ENCODE peak calls at places on chromosome 16, in four cellular contexts. One of them, this sample, is unnamed.

GRCh38 chr16:75621170-75621477 is 2.0 kb downstream of the ADAT1 start:
- DNase-seq in stimulated activated CD4-positive, alpha-beta T cell treated with anti-CD3 and anti-CD28 coated beads, Interleukin-2, amount 100 ng/mL, for 24 hours: no peak
- DNase-seq in activated CD4-positive, CD25-positive, alpha-beta regulatory T cell: no peak
- DNase-seq in right atrium auricular region: no peak
- DNase-seq in this sample: no peak

GRCh38 chr16:28140788-28141618 is 70.8 kb downstream of the XPO6 start:
- DNase-seq in activated CD4-positive, CD25-positive, alpha-beta regulatory T cell: peak; percentile 35
- DNase-seq in stimulated activated CD4-positive, alpha-beta T cell treated with anti-CD3 and anti-CD28 coated beads, Interleukin-2, amount 100 ng/mL, for 24 hours: peak; percentile 41
- DNase-seq in right atrium auricular region: no peak
- DNase-seq in this sample: no peak

GRCh38 chr16:12067714-12068401 is 91.3 kb downstream of the SNX29 start:
- DNase-seq in activated CD4-positive, CD25-positive, alpha-beta regulatory T cell: no peak
- DNase-seq in stimulated activated CD4-positive, alpha-beta T cell treated with anti-CD3 and anti-CD28 coated beads, Interleukin-2, amount 100 ng/mL, for 24 hours: no peak
- DNase-seq in right atrium auricular region: peak; percentile 78
- DNase-seq in this sample: peak; percentile 58

GRCh38 chr16:20611975-20612471 is 35.9 kb upstream of the ACSM2B start:
- DNase-seq in stimulated activated CD4-positive, alpha-beta T cell treated with anti-CD3 and anti-CD28 coated beads, Interleukin-2, amount 100 ng/mL, for 24 hours: no peak
- DNase-seq in right atrium auricular region: peak; percentile 81
- DNase-seq in activated CD4-positive, CD25-positive, alpha-beta regulatory T cell: no peak
- DNase-seq in this sample: no peak

GRCh38 chr16:12291989-12292759 is 315.6 kb downstream of the SNX29 start:
- DNase-seq in right atrium auricular region: no peak
- DNase-seq in stimulated activated CD4-positive, alpha-beta T cell treated with anti-CD3 and anti-CD28 coated beads, Interleukin-2, amount 100 ng/mL, for 24 hours: no peak
- DNase-seq in activated CD4-positive, CD25-positive, alpha-beta regulatory T cell: no peak
- DNase-seq in this sample: no peak

GRCh38 chr16:918741-919657 is 51.8 kb downstream of the LMF1 start:
- DNase-seq in activated CD4-positive, CD25-positive, alpha-beta regulatory T cell: no peak
- DNase-seq in stimulated activated CD4-positive, alpha-beta T cell treated with anti-CD3 and anti-CD28 coated beads, Interleukin-2, amount 100 ng/mL, for 24 hours: no peak
- DNase-seq in right atrium auricular region: no peak
- DNase-seq in this sample: no peak

GRCh38 chr16:67736858-67737257 is 17.7 kb upstream of the GFOD2 start:
- DNase-seq in stimulated activated CD4-positive, alpha-beta T cell treated with anti-CD3 and anti-CD28 coated beads, Interleukin-2, amount 100 ng/mL, for 24 hours: no peak
- DNase-seq in right atrium auricular region: no peak
- DNase-seq in activated CD4-positive, CD25-positive, alpha-beta regulatory T cell: no peak
- DNase-seq in this sample: no peak

GRCh38 chr16:74271879-74272278 is 24.7 kb upstream of the PSMD7 start:
- DNase-seq in stimulated activated CD4-positive, alpha-beta T cell treated with anti-CD3 and anti-CD28 coated beads, Interleukin-2, amount 100 ng/mL, for 24 hours: no peak
- DNase-seq in activated CD4-positive, CD25-positive, alpha-beta regulatory T cell: no peak
- DNase-seq in right atrium auricular region: no peak
- DNase-seq in this sample: no peak

GRCh38 chr16:30927789-30928378 is 4.5 kb downstream of the FBXL19 start:
- DNase-seq in activated CD4-positive, CD25-positive, alpha-beta regulatory T cell: no peak
- DNase-seq in right atrium auricular region: no peak
- DNase-seq in stimulated activated CD4-positive, alpha-beta T cell treated with anti-CD3 and anti-CD28 coated beads, Interleukin-2, amount 100 ng/mL, for 24 hours: peak; percentile 56
- DNase-seq in this sample: peak; percentile 44

GRCh38 chr16:28943281-28943680 is 7.5 kb upstream of the NFATC2IP start:
- DNase-seq in activated CD4-positive, CD25-positive, alpha-beta regulatory T cell: no peak
- DNase-seq in stimulated activated CD4-positive, alpha-beta T cell treated with anti-CD3 and anti-CD28 coated beads, Interleukin-2, amount 100 ng/mL, for 24 hours: no peak
- DNase-seq in right atrium auricular region: no peak
- DNase-seq in this sample: no peak

GRCh38 chr16:49003992-49004391 is 277.6 kb downstream of the CBLN1 start:
- DNase-seq in right atrium auricular region: no peak
- DNase-seq in activated CD4-positive, CD25-positive, alpha-beta regulatory T cell: no peak
- DNase-seq in stimulated activated CD4-positive, alpha-beta T cell treated with anti-CD3 and anti-CD28 coated beads, Interleukin-2, amount 100 ng/mL, for 24 hours: no peak
- DNase-seq in this sample: no peak

GRCh38 chr16:72894291-72895151 is 153.4 kb downstream of the ZFHX3 start:
- DNase-seq in stimulated activated CD4-positive, alpha-beta T cell treated with anti-CD3 and anti-CD28 coated beads, Interleukin-2, amount 100 ng/mL, for 24 hours: no peak
- DNase-seq in right atrium auricular region: no peak
- DNase-seq in activated CD4-positive, CD25-positive, alpha-beta regulatory T cell: no peak
- DNase-seq in this sample: no peak

GRCh38 chr16:74275031-74275636 is 21.5 kb upstream of the PSMD7 start:
- DNase-seq in activated CD4-positive, CD25-positive, alpha-beta regulatory T cell: no peak
- DNase-seq in stimulated activated CD4-positive, alpha-beta T cell treated with anti-CD3 and anti-CD28 coated beads, Interleukin-2, amount 100 ng/mL, for 24 hours: no peak
- DNase-seq in right atrium auricular region: no peak
- DNase-seq in this sample: no peak

GRCh38 chr16:25523183-25523582 is 168.6 kb upstream of the HS3ST4 start:
- DNase-seq in stimulated activated CD4-positive, alpha-beta T cell treated with anti-CD3 and anti-CD28 coated beads, Interleukin-2, amount 100 ng/mL, for 24 hours: no peak
- DNase-seq in activated CD4-positive, CD25-positive, alpha-beta regulatory T cell: no peak
- DNase-seq in right atrium auricular region: no peak
- DNase-seq in this sample: no peak

GRCh38 chr16:22425036-22425801 is 50.8 kb upstream of the CDR2 start:
- DNase-seq in stimulated activated CD4-positive, alpha-beta T cell treated with anti-CD3 and anti-CD28 coated beads, Interleukin-2, amount 100 ng/mL, for 24 hours: no peak
- DNase-seq in activated CD4-positive, CD25-positive, alpha-beta regulatory T cell: no peak
- DNase-seq in right atrium auricular region: no peak
- DNase-seq in this sample: no peak

GRCh38 chr16:67733734-67734470 is 14.8 kb upstream of the GFOD2 start:
- DNase-seq in stimulated activated CD4-positive, alpha-beta T cell treated with anti-CD3 and anti-CD28 coated beads, Interleukin-2, amount 100 ng/mL, for 24 hours: no peak
- DNase-seq in activated CD4-positive, CD25-positive, alpha-beta regulatory T cell: no peak
- DNase-seq in right atrium auricular region: no peak
- DNase-seq in this sample: no peak

GRCh38 chr16:11797166-11797956 is at the start of gene ZC3H7A:
- DNase-seq in stimulated activated CD4-positive, alpha-beta T cell treated with anti-CD3 and anti-CD28 coated beads, Interleukin-2, amount 100 ng/mL, for 24 hours: peak; percentile 91
- DNase-seq in activated CD4-positive, CD25-positive, alpha-beta regulatory T cell: peak; percentile 92
- DNase-seq in right atrium auricular region: peak; percentile 97
- DNase-seq in this sample: peak; percentile 95

GRCh38 chr16:88383401-88384221 is 852 bp downstream of the ZNF469 start:
- DNase-seq in stimulated activated CD4-positive, alpha-beta T cell treated with anti-CD3 and anti-CD28 coated beads, Interleukin-2, amount 100 ng/mL, for 24 hours: no peak
- DNase-seq in right atrium auricular region: no peak
- DNase-seq in activated CD4-positive, CD25-positive, alpha-beta regulatory T cell: no peak
- DNase-seq in this sample: peak; percentile 71